ENCODE peak calls at places on chromosomes 5 and 9, in five cellular contexts. D is activated CD4-positive, alpha-beta T cell treated with anti-CD3 and anti-CD28 coated beads, Interleukin-2, amount 10 ng/mL, durations not matched to agents 7 days and 5 days; L is iris pigment epithelial cell; J is activated T-helper 9 cell treated with anti-CD3 and anti-CD28 coated beads, Interleukin-2, amount 50 U/mL, for 16 hours; O is T-helper 2 cell. W is an unnamed sample.

GRCh38 chr5:89030781-89031180 is 147.8 kb upstream of the MEF2C start:
- DNase-seq in D (no peak), L (no peak), J (no peak), O (no peak), W (no peak)

GRCh38 chr9:68648971-68649370 is 56.1 kb upstream of the PIP5K1B start:
- DNase-seq in D (no peak), L (no peak), J (no peak), O (no peak), W (no peak)

GRCh38 chr9:22064957-22065356 is 55.9 kb upstream of the CDKN2B start:
- DNase-seq in D (no peak), L (no peak), J (no peak), O (no peak), W (no peak)

GRCh38 chr5:139177809-139178581 is 20.2 kb downstream of the SIL1 start:
- DNase-seq in D (no peak), L (peak), J (no peak), O (no peak), W (no peak)

GRCh38 chr5:141001854-141002666 is 35.8 kb downstream of the PCDHAC2 start:
- DNase-seq in D (no peak), L (no peak), J (no peak), O (no peak), W (no peak)

GRCh38 chr5:39178856-39179255 is 40.5 kb downstream of the FYB1 start:
- DNase-seq in D (no peak), L (no peak), J (no peak), O (peak), W (no peak)

GRCh38 chr5:56564451-56565223 is 250.7 kb upstream of the MAP3K1 start:
- DNase-seq in D (no peak), L (peak), J (no peak), O (no peak), W (no peak)

GRCh38 chr5:157571357-157571827 is 4.2 kb downstream of the ADAM19 start:
- DNase-seq in D (peak), L (peak), J (no peak), O (peak), W (peak)

GRCh38 chr9:78278177-78278777 is 18.6 kb upstream of the PSAT1 start:
- DNase-seq in D (no peak), L (peak), J (no peak), O (no peak), W (no peak)

GRCh38 chr5:1294839-1295649 is at the start of gene TERT:
- DNase-seq in D (peak), L (no peak), J (peak), O (peak), W (peak)

GRCh38 chr5:72937517-72938061 is 18.3 kb upstream of the FCHO2 start:
- DNase-seq in D (no peak), L (no peak), J (no peak), O (no peak), W (no peak)

GRCh38 chr9:113808391-113809191 is 67.5 kb upstream of the ZNF618 start:
- DNase-seq in D (no peak), L (peak), J (no peak), O (no peak), W (peak)

GRCh38 chr5:74865293-74865798 is 841 bp downstream of the FAM169A start:
- DNase-seq in D (peak), L (no peak), J (no peak), O (no peak), W (peak)

GRCh38 chr5:104119529-104119928 is 556.9 kb upstream of the NUDT12 start:
- DNase-seq in D (no peak), L (no peak), J (no peak), O (no peak), W (no peak)

GRCh38 chr5:1215320-1216096 is 9.7 kb upstream of the SLC6A18 start:
- DNase-seq in D (no peak), L (no peak), J (no peak), O (no peak), W (no peak)

GRCh38 chr5:150167908-150168307 is 1.3 kb downstream of the CDX1 start:
- DNase-seq in D (no peak), L (no peak), J (no peak), O (no peak), W (no peak)

GRCh38 chr9:78286946-78287388 is 10.0 kb upstream of the PSAT1 start:
- DNase-seq in D (no peak), L (no peak), J (no peak), O (no peak), W (no peak)

GRCh38 chr5:37940931-37941623 is 101.2 kb upstream of the GDNF start:
- DNase-seq in D (no peak), L (no peak), J (no peak), O (no peak), W (peak)

GRCh38 chr5:11511878-11512277 is 392.4 kb downstream of the CTNND2 start:
- DNase-seq in D (no peak), L (no peak), J (no peak), O (no peak), W (no peak)